ENCODE peak calls at places on chromosome 17, in six cellular contexts. N, Y, C, T, W and I are unnamed samples.

GRCh38 chr17:72502111-72502939 is 381.5 kb downstream of the SOX9 start:
- DNase-seq in N (no peak), Y (peak; percentile 84), C (peak; percentile 42), T (peak; percentile 31), W (no peak), I (no peak)

GRCh38 chr17:39750131-39751015 is 12.6 kb downstream of the GRB7 start:
- DNase-seq in N (no peak), Y (no peak), C (no peak), T (no peak), W (no peak), I (no peak)

GRCh38 chr17:9890124-9890523 is 14.9 kb downstream of the RCVRN start:
- DNase-seq in N (no peak), Y (no peak), C (no peak), T (peak; percentile 54), W (peak; percentile 20), I (no peak)

GRCh38 chr17:37830151-37830993 is 85.5 kb upstream of the HNF1B start:
- DNase-seq in N (no peak), Y (no peak), C (no peak), T (no peak), W (no peak), I (no peak)

GRCh38 chr17:36934759-36935630 is 2.3 kb upstream of the LHX1 start:
- DNase-seq in N (no peak), Y (no peak), C (no peak), T (peak; percentile 69), W (no peak), I (no peak)

GRCh38 chr17:39757931-39758873 is 20.5 kb downstream of the GRB7 start:
- DNase-seq in N (no peak), Y (peak; percentile 88), C (peak; percentile 67), T (no peak), W (no peak), I (no peak)

GRCh38 chr17:27384261-27384701 is 72.0 kb upstream of the KSR1 start:
- DNase-seq in N (no peak), Y (peak; percentile 98), C (peak; percentile 96), T (no peak), W (no peak), I (no peak)

GRCh38 chr17:79435296-79435695 is 175.6 kb downstream of the RBFOX3 start:
- DNase-seq in N (no peak), Y (no peak), C (no peak), T (no peak), W (no peak), I (no peak)

DNA sequence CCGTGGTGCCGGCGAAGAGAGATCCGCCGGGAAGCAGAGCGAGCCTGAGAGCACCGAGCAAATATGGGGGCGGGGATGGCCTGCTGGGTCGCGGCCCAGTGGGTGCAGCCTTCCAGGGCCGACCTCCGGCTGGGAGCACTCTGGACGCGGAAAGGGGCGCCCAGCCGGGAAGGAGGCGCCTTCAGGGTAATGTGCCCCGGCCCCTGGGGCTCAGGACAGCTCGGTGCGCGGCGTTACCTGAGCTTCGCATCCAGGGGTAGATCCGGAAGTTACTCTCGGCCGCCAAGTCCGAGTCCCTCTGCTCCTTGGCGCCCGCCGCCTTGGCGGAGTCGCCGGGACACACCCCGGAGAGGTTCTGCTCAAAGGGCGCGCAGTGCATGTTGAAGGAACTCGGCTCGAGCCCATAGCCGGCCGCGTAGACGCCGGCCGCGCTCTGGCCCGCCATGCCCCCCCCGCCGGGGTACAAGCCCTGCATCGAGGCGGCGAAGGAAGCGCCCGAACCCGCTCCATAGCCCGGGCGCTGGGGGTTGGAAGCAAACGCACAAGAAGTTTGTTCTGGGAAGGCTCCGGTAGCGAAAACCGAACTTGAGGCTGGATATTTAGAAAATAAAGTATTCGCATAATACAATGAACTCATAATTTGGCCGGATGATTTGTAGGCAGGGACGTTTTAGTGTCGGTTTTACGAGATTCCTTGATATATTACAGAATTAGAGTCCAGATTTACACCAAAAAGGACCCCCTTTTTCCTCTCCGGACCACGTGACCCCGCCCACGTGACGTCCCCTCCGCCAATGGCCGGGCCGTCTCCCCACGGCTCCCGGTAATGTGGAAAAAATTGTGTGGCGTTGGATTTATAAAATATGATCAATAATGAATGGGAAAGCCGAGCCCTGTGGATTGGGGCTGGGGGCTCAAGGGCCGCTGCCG is at the start of gene HOXB7:
- DNase-seq in N (peak; percentile 90), Y (no peak), C (peak; percentile 80), T (peak; percentile 83), W (no peak), I (no peak)
- TF ChIP-seq CTCF in N (no peak), Y (no peak), C (no peak), T (no peak), W (no peak), I (no peak)

GRCh38 chr17:66255527-66255971 is 26.3 kb upstream of the APOH start:
- DNase-seq in N (no peak), Y (no peak), C (no peak), T (no peak), W (no peak), I (no peak)

GRCh38 chr17:66250686-66251085 is 21.5 kb upstream of the APOH start:
- DNase-seq in N (no peak), Y (no peak), C (no peak), T (no peak), W (no peak), I (no peak)

GRCh38 chr17:66260265-66260664 is 31.1 kb upstream of the APOH start:
- DNase-seq in N (no peak), Y (no peak), C (no peak), T (no peak), W (no peak), I (no peak)

GRCh38 chr17:66260688-66261087 is 31.5 kb upstream of the APOH start:
- DNase-seq in N (no peak), Y (no peak), C (no peak), T (no peak), W (no peak), I (no peak)

GRCh38 chr17:66255112-66255511 is 25.9 kb upstream of the APOH start:
- DNase-seq in N (no peak), Y (peak; percentile 72), C (peak; percentile 82), T (no peak), W (no peak), I (no peak)
- TF ChIP-seq CTCF in N (peak; percentile 58), Y (peak; percentile 79), C (peak; percentile 71), T (peak; percentile 70), W (peak; percentile 76), I (peak; percentile 87)

GRCh38 chr17:64496348-64496785 is 487 bp downstream of the POLG2 start:
- DNase-seq in N (no peak), Y (no peak), C (no peak), T (no peak), W (no peak), I (no peak)

GRCh38 chr17:64494121-64494520 is 2.7 kb downstream of the POLG2 start:
- DNase-seq in N (no peak), Y (no peak), C (no peak), T (no peak), W (no peak), I (no peak)

GRCh38 chr17:64497565-64498035 is 746 bp upstream of the POLG2 start:
- DNase-seq in N (no peak), Y (no peak), C (no peak), T (no peak), W (no peak), I (no peak)

GRCh38 chr17:64498308-64499203 is 1.7 kb upstream of the POLG2 start:
- DNase-seq in N (no peak), Y (no peak), C (no peak), T (no peak), W (no peak), I (no peak)

DNA sequence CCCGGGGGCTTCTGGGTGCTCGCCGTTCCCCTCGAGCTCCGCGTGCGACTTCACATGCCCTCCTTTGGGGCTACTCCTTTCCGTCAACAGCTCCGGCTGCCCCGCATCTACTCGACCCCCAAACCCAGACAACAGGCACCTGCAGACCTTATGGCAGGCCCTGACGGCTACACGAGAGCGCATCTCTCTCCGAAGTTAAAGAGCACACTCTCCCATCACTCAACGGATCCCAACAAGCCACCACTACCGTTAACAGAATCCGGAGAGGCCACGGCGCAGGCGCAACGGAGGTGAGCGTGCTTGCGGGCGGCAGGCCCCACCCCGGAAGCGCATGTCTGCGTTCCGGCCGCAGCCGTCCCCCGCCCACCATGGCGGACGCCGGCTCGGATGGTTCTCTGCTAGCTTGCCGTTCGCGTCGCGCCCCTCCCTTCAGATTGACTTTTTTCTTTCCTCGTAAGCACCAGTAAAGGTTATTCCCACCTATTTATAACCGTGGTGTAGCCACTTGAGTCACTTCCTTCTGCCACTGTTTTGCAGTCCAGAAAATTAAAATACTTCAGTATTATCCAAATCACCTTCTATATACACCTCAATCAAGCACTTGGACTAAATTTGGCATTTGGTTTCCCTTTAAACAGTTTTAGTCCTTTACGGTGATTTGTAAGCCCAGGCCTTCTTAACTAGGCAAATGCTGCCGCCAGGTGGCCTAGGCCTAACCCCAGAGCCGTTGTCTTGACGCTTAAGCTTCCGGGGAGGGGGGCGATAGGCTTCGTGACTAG is at the start of gene POLG2:
- DNase-seq in N (peak; percentile 94), Y (peak; percentile 93), C (peak; percentile 91), T (peak; percentile 96), W (peak; percentile 85), I (peak; percentile 93)
- TF ChIP-seq CTCF in N (peak; percentile 27), Y (peak; percentile 55), C (peak; percentile 60), T (peak; percentile 42), W (peak; percentile 63), I (peak; percentile 77)

GRCh38 chr17:47986520-47986919 is 15.6 kb downstream of the CDK5RAP3 start:
- DNase-seq in N (no peak), Y (no peak), C (no peak), T (no peak), W (no peak), I (no peak)
- TF ChIP-seq CTCF in N (no peak), Y (no peak), C (no peak), T (no peak), W (no peak), I (no peak)

GRCh38 chr17:63997341-63998048 is 656 bp upstream of the PRR29 start:
- DNase-seq in N (no peak), Y (no peak), C (no peak), T (no peak), W (no peak), I (no peak)
- TF ChIP-seq CTCF in N (no peak), Y (no peak), C (no peak), T (no peak), W (no peak), I (no peak)